ENCODE peak calls at places on chromosomes 1 and 21, in seven cellular contexts. One of them, this sample, is unnamed.

GRCh38 chr1:59601032-59601431 is 213.7 kb upstream of the HOOK1 start:
- DNase-seq in OCI-LY7: no peak
- DNase-seq in GM23248: peak; percentile 93
- DNase-seq in neural progenitor cell: no peak
- DNase-seq in hepatocyte: no peak
- DNase-seq in MM.1S: no peak
- DNase-seq in GM23338: peak; percentile 11
- DNase-seq in this sample: no peak

GRCh38 chr1:14296795-14297194 is 301.7 kb upstream of the KAZN start:
- DNase-seq in GM23338: no peak
- DNase-seq in MM.1S: no peak
- DNase-seq in neural progenitor cell: no peak
- DNase-seq in OCI-LY7: no peak
- DNase-seq in GM23248: peak; percentile 10
- DNase-seq in hepatocyte: no peak
- DNase-seq in this sample: no peak

GRCh38 chr1:232950919-232951579 is 638 bp downstream of the NTPCR start:
- DNase-seq in GM23248: peak; percentile 37
- DNase-seq in MM.1S: peak; percentile 52
- DNase-seq in hepatocyte: peak; percentile 45
- DNase-seq in GM23338: peak; percentile 34
- DNase-seq in OCI-LY7: peak; percentile 33
- DNase-seq in neural progenitor cell: peak; percentile 44
- DNase-seq in this sample: peak; percentile 27

GRCh38 chr1:84688461-84689061 is 1.7 kb downstream of the SSX2IP start:
- DNase-seq in hepatocyte: no peak
- DNase-seq in MM.1S: no peak
- DNase-seq in GM23338: no peak
- DNase-seq in OCI-LY7: no peak
- DNase-seq in neural progenitor cell: no peak
- DNase-seq in GM23248: peak; percentile 44
- DNase-seq in this sample: no peak

GRCh38 chr1:179168526-179168925 is 61.0 kb downstream of the ABL2 start:
- DNase-seq in GM23338: no peak
- DNase-seq in OCI-LY7: no peak
- DNase-seq in MM.1S: no peak
- DNase-seq in neural progenitor cell: no peak
- DNase-seq in GM23248: no peak
- DNase-seq in hepatocyte: no peak
- DNase-seq in this sample: no peak

GRCh38 chr1:41482001-41482765 is 2.3 kb downstream of the EDN2 start:
- DNase-seq in MM.1S: no peak
- DNase-seq in hepatocyte: no peak
- DNase-seq in OCI-LY7: no peak
- DNase-seq in neural progenitor cell: no peak
- DNase-seq in GM23248: no peak
- DNase-seq in GM23338: no peak
- DNase-seq in this sample: no peak

GRCh38 chr21:37346841-37347430 is 19.6 kb upstream of the DYRK1A start:
- DNase-seq in MM.1S: no peak
- DNase-seq in GM23248: no peak
- DNase-seq in OCI-LY7: no peak
- DNase-seq in hepatocyte: no peak
- DNase-seq in neural progenitor cell: no peak
- DNase-seq in GM23338: no peak
- DNase-seq in this sample: no peak

GRCh38 chr1:177824508-177824982 is 145.3 kb downstream of the SEC16B start:
- DNase-seq in hepatocyte: no peak
- DNase-seq in GM23248: no peak
- DNase-seq in OCI-LY7: no peak
- DNase-seq in GM23338: no peak
- DNase-seq in MM.1S: peak; percentile 97
- DNase-seq in neural progenitor cell: no peak
- DNase-seq in this sample: no peak

GRCh38 chr1:165610866-165611265 is 20.2 kb upstream of the MGST3 start:
- DNase-seq in MM.1S: no peak
- DNase-seq in OCI-LY7: peak; percentile 11
- DNase-seq in neural progenitor cell: no peak
- DNase-seq in GM23248: no peak
- DNase-seq in hepatocyte: no peak
- DNase-seq in GM23338: no peak
- DNase-seq in this sample: no peak

GRCh38 chr1:234950598-234950997 is 178.0 kb downstream of the TOMM20 start:
- DNase-seq in hepatocyte: no peak
- DNase-seq in GM23248: no peak
- DNase-seq in MM.1S: no peak
- DNase-seq in neural progenitor cell: no peak
- DNase-seq in GM23338: no peak
- DNase-seq in OCI-LY7: no peak
- DNase-seq in this sample: no peak

GRCh38 chr1:173573596-173573995 is 29.3 kb downstream of the SLC9C2 start:
- DNase-seq in neural progenitor cell: no peak
- DNase-seq in GM23248: no peak
- DNase-seq in GM23338: no peak
- DNase-seq in MM.1S: no peak
- DNase-seq in OCI-LY7: no peak
- DNase-seq in hepatocyte: no peak
- DNase-seq in this sample: no peak

GRCh38 chr1:153598309-153599172 is 14.4 kb downstream of the S100A16 start:
- DNase-seq in neural progenitor cell: no peak
- DNase-seq in GM23248: peak; percentile 58
- DNase-seq in OCI-LY7: peak; percentile 98
- DNase-seq in MM.1S: peak; percentile 76
- DNase-seq in hepatocyte: no peak
- DNase-seq in GM23338: peak; percentile 93
- DNase-seq in this sample: no peak

GRCh38 chr1:155569988-155570592 is 7.5 kb upstream of the ASH1L start:
- DNase-seq in GM23338: no peak
- DNase-seq in GM23248: peak; percentile 11
- DNase-seq in hepatocyte: peak; percentile 6
- DNase-seq in neural progenitor cell: no peak
- DNase-seq in OCI-LY7: no peak
- DNase-seq in MM.1S: no peak
- DNase-seq in this sample: no peak

GRCh38 chr1:10685851-10686403 is 110.5 kb downstream of the CASZ1 start:
- DNase-seq in neural progenitor cell: no peak
- DNase-seq in GM23338: no peak
- DNase-seq in MM.1S: no peak
- DNase-seq in OCI-LY7: no peak
- DNase-seq in hepatocyte: peak; percentile 61
- DNase-seq in GM23248: peak; percentile 30
- DNase-seq in this sample: no peak

GRCh38 chr1:160548183-160548582 is 25.1 kb upstream of the SLAMF6 start:
- DNase-seq in GM23248: no peak
- DNase-seq in GM23338: no peak
- DNase-seq in hepatocyte: no peak
- DNase-seq in neural progenitor cell: no peak
- DNase-seq in MM.1S: peak; percentile 5
- DNase-seq in OCI-LY7: no peak
- DNase-seq in this sample: no peak

GRCh38 chr21:28712396-28712795 is 280.3 kb downstream of the LTN1 start:
- DNase-seq in neural progenitor cell: no peak
- DNase-seq in hepatocyte: no peak
- DNase-seq in GM23248: peak; percentile 20
- DNase-seq in MM.1S: no peak
- DNase-seq in GM23338: no peak
- DNase-seq in OCI-LY7: no peak
- DNase-seq in this sample: no peak

GRCh38 chr1:64630611-64631010 is 114.3 kb upstream of the RAVER2 start:
- DNase-seq in MM.1S: peak; percentile 46
- DNase-seq in GM23338: no peak
- DNase-seq in neural progenitor cell: no peak
- DNase-seq in OCI-LY7: no peak
- DNase-seq in hepatocyte: no peak
- DNase-seq in GM23248: no peak
- DNase-seq in this sample: no peak

GRCh38 chr1:75615664-75616435 is 4.9 kb upstream of the SLC44A5 start:
- DNase-seq in OCI-LY7: no peak
- DNase-seq in GM23248: peak; percentile 78
- DNase-seq in hepatocyte: peak; percentile 78
- DNase-seq in GM23338: peak; percentile 55
- DNase-seq in MM.1S: peak; percentile 55
- DNase-seq in neural progenitor cell: peak; percentile 89
- DNase-seq in this sample: peak; percentile 88
- TF ChIP-seq EZH2phosphoT487 in OCI-LY7: no peak
- TF ChIP-seq EZH2phosphoT487 in GM23248: no peak
- TF ChIP-seq EZH2phosphoT487 in hepatocyte: no peak
- TF ChIP-seq EZH2phosphoT487 in GM23338: no peak
- TF ChIP-seq EZH2phosphoT487 in MM.1S: no peak
- TF ChIP-seq EZH2phosphoT487 in neural progenitor cell: no peak
- TF ChIP-seq EZH2phosphoT487 in this sample: no peak

DNA sequence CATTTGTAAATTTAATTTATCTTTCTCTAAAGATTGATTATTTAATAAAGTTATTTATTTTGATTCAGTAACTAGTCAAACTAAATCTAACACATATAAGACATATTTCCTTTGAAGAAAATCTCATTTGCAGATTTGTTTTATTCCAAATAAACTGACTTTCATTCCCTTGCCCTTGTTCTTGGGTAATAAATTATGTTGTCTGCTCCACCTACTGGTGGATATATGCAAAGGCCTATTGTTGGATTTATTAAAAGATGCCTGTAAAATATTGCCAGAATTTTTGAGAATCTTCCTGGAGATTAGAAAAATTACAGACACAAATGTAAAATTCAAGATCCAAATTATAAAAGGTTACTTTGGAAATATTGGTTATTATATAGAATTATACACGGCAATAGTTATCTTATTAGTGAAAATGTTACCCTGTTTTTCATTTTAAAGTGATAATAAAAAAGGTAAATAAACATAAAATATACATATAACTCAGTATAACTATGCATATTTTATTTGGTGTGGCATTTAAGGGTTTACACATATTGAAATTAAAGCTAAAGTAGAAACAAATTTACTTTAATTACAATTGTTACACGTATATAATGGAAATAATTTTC is 116.1 kb downstream of the SPATA17 start:
- DNase-seq in hepatocyte: peak; percentile 43
- DNase-seq in neural progenitor cell: peak; percentile 16
- DNase-seq in GM23338: peak; percentile 27
- DNase-seq in MM.1S: peak; percentile 56
- DNase-seq in OCI-LY7: peak; percentile 48
- DNase-seq in GM23248: peak; percentile 62
- DNase-seq in this sample: peak; percentile 41
- TF ChIP-seq EZH2phosphoT487 in hepatocyte: no peak
- TF ChIP-seq EZH2phosphoT487 in neural progenitor cell: no peak
- TF ChIP-seq EZH2phosphoT487 in GM23338: no peak
- TF ChIP-seq EZH2phosphoT487 in MM.1S: no peak
- TF ChIP-seq EZH2phosphoT487 in OCI-LY7: no peak
- TF ChIP-seq EZH2phosphoT487 in GM23248: no peak
- TF ChIP-seq EZH2phosphoT487 in this sample: no peak

GRCh38 chr1:197674286-197674685 is 101.0 kb downstream of the DENND1B start:
- DNase-seq in hepatocyte: no peak
- DNase-seq in neural progenitor cell: peak; percentile 77
- DNase-seq in OCI-LY7: no peak
- DNase-seq in GM23248: no peak
- DNase-seq in GM23338: peak; percentile 44
- DNase-seq in MM.1S: no peak
- DNase-seq in this sample: no peak
- TF ChIP-seq EZH2phosphoT487 in hepatocyte: no peak
- TF ChIP-seq EZH2phosphoT487 in neural progenitor cell: no peak
- TF ChIP-seq EZH2phosphoT487 in OCI-LY7: no peak
- TF ChIP-seq EZH2phosphoT487 in GM23248: no peak
- TF ChIP-seq EZH2phosphoT487 in GM23338: no peak
- TF ChIP-seq EZH2phosphoT487 in MM.1S: no peak
- TF ChIP-seq EZH2phosphoT487 in this sample: no peak

GRCh38 chr1:184299076-184299790 is 87.6 kb upstream of the C1orf21 start:
- DNase-seq in GM23248: peak; percentile 94
- DNase-seq in MM.1S: no peak
- DNase-seq in hepatocyte: no peak
- DNase-seq in OCI-LY7: no peak
- DNase-seq in neural progenitor cell: no peak
- DNase-seq in GM23338: no peak
- DNase-seq in this sample: peak; percentile 16
- TF ChIP-seq EZH2phosphoT487 in GM23248: peak; percentile 46
- TF ChIP-seq EZH2phosphoT487 in MM.1S: no peak
- TF ChIP-seq EZH2phosphoT487 in hepatocyte: no peak
- TF ChIP-seq EZH2phosphoT487 in OCI-LY7: no peak
- TF ChIP-seq EZH2phosphoT487 in neural progenitor cell: no peak
- TF ChIP-seq EZH2phosphoT487 in GM23338: no peak
- TF ChIP-seq EZH2phosphoT487 in this sample: no peak

GRCh38 chr1:23752909-23753308 is 9.6 kb downstream of the ELOA start:
- DNase-seq in OCI-LY7: no peak
- DNase-seq in GM23248: no peak
- DNase-seq in hepatocyte: no peak
- DNase-seq in MM.1S: no peak
- DNase-seq in GM23338: no peak
- DNase-seq in neural progenitor cell: no peak
- DNase-seq in this sample: no peak
- TF ChIP-seq EZH2phosphoT487 in OCI-LY7: no peak
- TF ChIP-seq EZH2phosphoT487 in GM23248: no peak
- TF ChIP-seq EZH2phosphoT487 in hepatocyte: no peak
- TF ChIP-seq EZH2phosphoT487 in MM.1S: no peak
- TF ChIP-seq EZH2phosphoT487 in GM23338: no peak
- TF ChIP-seq EZH2phosphoT487 in neural progenitor cell: no peak
- TF ChIP-seq EZH2phosphoT487 in this sample: no peak

DNA sequence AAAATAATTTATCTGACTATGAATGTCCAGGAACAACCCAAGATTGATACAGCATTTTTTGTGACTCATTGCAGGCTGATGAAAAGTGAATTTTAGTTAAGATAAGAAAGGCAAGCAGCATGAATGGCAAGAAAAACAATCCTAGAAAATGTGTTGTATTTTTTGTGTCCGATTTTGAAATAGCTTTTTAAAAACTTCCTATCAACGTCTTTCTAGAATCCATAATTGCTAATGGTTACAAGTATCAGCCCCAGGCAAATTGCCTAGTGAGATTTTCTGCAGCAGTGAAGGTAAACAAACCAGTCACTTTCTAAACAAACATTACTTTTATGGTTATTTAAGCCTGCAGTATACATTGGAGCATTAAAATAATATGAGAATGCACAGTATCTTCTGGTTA is 251.7 kb downstream of the PTPRC start:
- DNase-seq in GM23248: no peak
- DNase-seq in OCI-LY7: no peak
- DNase-seq in GM23338: no peak
- DNase-seq in neural progenitor cell: no peak
- DNase-seq in hepatocyte: no peak
- DNase-seq in MM.1S: no peak
- DNase-seq in this sample: no peak
- TF ChIP-seq EZH2phosphoT487 in GM23248: no peak
- TF ChIP-seq EZH2phosphoT487 in OCI-LY7: no peak
- TF ChIP-seq EZH2phosphoT487 in GM23338: no peak
- TF ChIP-seq EZH2phosphoT487 in neural progenitor cell: no peak
- TF ChIP-seq EZH2phosphoT487 in hepatocyte: no peak
- TF ChIP-seq EZH2phosphoT487 in MM.1S: no peak
- TF ChIP-seq EZH2phosphoT487 in this sample: no peak

DNA sequence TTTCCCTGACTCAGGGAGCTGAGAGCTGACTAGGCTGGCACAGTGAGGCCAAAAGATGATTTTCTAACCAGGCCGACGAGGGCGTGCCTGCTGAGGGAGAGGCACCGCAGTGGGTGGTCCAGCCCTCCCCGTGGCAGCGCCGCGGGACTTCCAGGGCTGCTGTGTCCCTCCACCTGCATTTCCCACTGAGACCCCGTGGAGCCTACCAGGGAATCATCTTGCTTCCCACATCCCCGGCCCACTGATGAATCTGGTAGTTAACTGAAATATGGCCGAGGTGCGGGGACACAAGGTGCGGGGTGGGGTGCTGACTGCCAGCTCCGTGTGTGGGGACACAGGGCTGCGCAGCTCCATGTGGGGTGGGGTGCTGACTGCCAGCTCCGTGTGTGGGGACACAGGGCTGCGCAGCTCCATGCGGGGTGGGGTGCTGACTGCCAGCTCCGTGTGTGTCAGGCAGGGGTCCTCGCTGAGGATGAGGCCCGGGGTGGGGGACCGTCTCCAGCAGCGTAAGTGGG is 10.4 kb downstream of the WRAP73 start:
- DNase-seq in hepatocyte: no peak
- DNase-seq in MM.1S: no peak
- DNase-seq in GM23248: no peak
- DNase-seq in GM23338: no peak
- DNase-seq in neural progenitor cell: no peak
- DNase-seq in OCI-LY7: no peak
- DNase-seq in this sample: no peak
- TF ChIP-seq EZH2phosphoT487 in hepatocyte: no peak
- TF ChIP-seq EZH2phosphoT487 in MM.1S: no peak
- TF ChIP-seq EZH2phosphoT487 in GM23248: no peak
- TF ChIP-seq EZH2phosphoT487 in GM23338: no peak
- TF ChIP-seq EZH2phosphoT487 in neural progenitor cell: no peak
- TF ChIP-seq EZH2phosphoT487 in OCI-LY7: no peak
- TF ChIP-seq EZH2phosphoT487 in this sample: no peak